ENCODE peak calls at places on chromosomes 16 and 17, in six cellular contexts. W is mucosa of descending colon; I is astrocyte of the spinal cord; P is astrocyte of the cerebellum; H is effector memory CD4-positive, alpha-beta T cell; D is heart right ventricle. R is an unnamed sample.

GRCh38 chr17:40526668-40527067 is 25.2 kb upstream of the TNS4 start:
- DNase-seq in P (no peak), H (no peak), W (no peak), D (peak), I (no peak), R (no peak)

GRCh38 chr16:8569650-8570338 is 20.5 kb downstream of the TMEM114 start:
- DNase-seq in W (no peak), I (no peak), P (no peak), D (no peak), H (no peak), R (no peak)

GRCh38 chr17:42403150-42403549 is 14.9 kb upstream of the STAT3 start:
- DNase-seq in H (no peak), P (no peak), W (peak), D (no peak), I (no peak), R (peak)

GRCh38 chr17:41308251-41308917 is 725 bp downstream of the KRTAP16-1 start:
- DNase-seq in P (no peak), D (peak), H (peak), W (peak), I (no peak), R (peak)

GRCh38 chr17:61200349-61200735 is 199.3 kb upstream of the TBX2 start:
- DNase-seq in W (no peak), H (no peak), P (no peak), I (no peak), D (no peak), R (no peak)

GRCh38 chr16:17917316-17918019 is 419.1 kb downstream of the NPIPA8 start:
- DNase-seq in P (no peak), I (no peak), W (peak), D (no peak), H (no peak), R (no peak)

GRCh38 chr17:4800462-4801185 is 1.5 kb downstream of the C17orf114 start:
- DNase-seq in W (no peak), I (no peak), H (no peak), P (no peak), D (no peak), R (no peak)

GRCh38 chr17:74190154-74190553 is 13.3 kb upstream of the RPL38 start:
- DNase-seq in H (no peak), W (no peak), P (peak), D (no peak), I (peak), R (peak)

GRCh38 chr17:81050645-81051625 is 16.0 kb downstream of the BAIAP2 start:
- DNase-seq in W (no peak), D (no peak), I (no peak), P (no peak), H (no peak), R (no peak)

GRCh38 chr17:63941162-63941561 is 9.0 kb upstream of the CD79B start:
- DNase-seq in I (no peak), P (no peak), W (no peak), D (no peak), H (no peak), R (no peak)

GRCh38 chr16:19588661-19589060 is 33.2 kb downstream of the VPS35L start:
- DNase-seq in W (no peak), H (no peak), D (no peak), I (no peak), P (no peak), R (no peak)

GRCh38 chr16:87956169-87956770 is 5.0 kb downstream of the BANP start:
- DNase-seq in W (peak), I (peak), D (peak), H (peak), P (no peak), R (peak)

GRCh38 chr16:85615852-85616607 is 2.9 kb downstream of the GSE1 start:
- DNase-seq in I (peak), P (peak), H (peak), D (peak), W (peak), R (peak)

GRCh38 chr17:18026408-18026776 is 12.6 kb downstream of the ATPAF2 start:
- DNase-seq in H (no peak), W (no peak), P (peak), D (peak), I (peak), R (peak)

GRCh38 chr17:35170968-35171771 is 23.0 kb downstream of the SLC35G3 start:
- DNase-seq in D (no peak), W (no peak), I (peak), H (no peak), P (no peak), R (no peak)

GRCh38 chr16:47052666-47053640 is 79.5 kb upstream of the DNAJA2 start:
- DNase-seq in H (no peak), W (no peak), P (no peak), I (no peak), D (no peak), R (no peak)

GRCh38 chr17:40432864-40433528 is 10.3 kb upstream of the IGFBP4 start:
- DNase-seq in I (peak), H (no peak), W (peak), D (peak), P (no peak), R (no peak)

GRCh38 chr17:35930211-35931065 is at the start of gene RDM1:
- DNase-seq in I (peak), P (no peak), D (peak), W (peak), H (peak), R (peak)

GRCh38 chr17:2624292-2624731 is 30.9 kb downstream of the PAFAH1B1 start:
- DNase-seq in H (no peak), D (no peak), P (no peak), I (no peak), W (no peak), R (no peak)

GRCh38 chr16:75011634-75012307 is 12.9 kb downstream of the ZNRF1 start:
- DNase-seq in H (peak), W (no peak), I (peak), P (peak), D (peak), R (no peak)

GRCh38 chr17:48100591-48101011 is 677 bp downstream of the CBX1 start:
- DNase-seq in P (no peak), W (peak), H (no peak), D (peak), I (peak), R (no peak)

GRCh38 chr16:86661715-86662114 is 83.4 kb downstream of the FOXL1 start:
- DNase-seq in H (no peak), W (no peak), D (no peak), P (no peak), I (peak), R (no peak)

GRCh38 chr17:17535957-17536356 is 39.8 kb upstream of the RASD1 start:
- DNase-seq in H (no peak), W (peak), P (peak), I (peak), D (peak), R (no peak)

GRCh38 chr17:77436058-77436442 is 295.3 kb downstream of the SEC14L1 start:
- DNase-seq in D (peak), H (no peak), W (no peak), P (no peak), I (no peak), R (no peak)

GRCh38 chr17:34706029-34706428 is 126.6 kb downstream of the TMEM132E start:
- DNase-seq in W (peak), P (no peak), I (peak), D (no peak), H (no peak), R (peak)

GRCh38 chr17:57284984-57285646 is 28.8 kb downstream of the MSI2 start:
- DNase-seq in I (no peak), D (no peak), P (peak), W (peak), H (peak), R (peak)

GRCh38 chr17:40480501-40481003 is 20.9 kb downstream of the TNS4 start:
- DNase-seq in P (no peak), I (no peak), H (peak), D (no peak), W (peak), R (peak)

GRCh38 chr17:44076716-44077594 is 6.4 kb downstream of the G6PC3 start:
- DNase-seq in D (no peak), W (no peak), I (no peak), P (no peak), H (no peak), R (no peak)

GRCh38 chr17:73785466-73785865 is 141.2 kb upstream of the SDK2 start:
- DNase-seq in H (no peak), I (no peak), P (no peak), W (no peak), D (no peak), R (no peak)

GRCh38 chr17:65684631-65685030 is 123.2 kb upstream of the AXIN2 start:
- DNase-seq in H (no peak), W (no peak), D (no peak), P (no peak), I (no peak), R (no peak)

GRCh38 chr17:3532106-3532858 is 25.3 kb downstream of the TRPV3 start:
- DNase-seq in W (no peak), D (no peak), P (no peak), I (no peak), H (no peak), R (no peak)

GRCh38 chr17:76492989-76493501 is 8.2 kb downstream of the RHBDF2 start:
- DNase-seq in I (peak), P (peak), H (no peak), D (peak), W (peak), R (no peak)

GRCh38 chr17:57448288-57449283 is 192.3 kb downstream of the MSI2 start:
- DNase-seq in W (no peak), P (no peak), H (no peak), I (no peak), D (no peak), R (no peak)

GRCh38 chr16:10612649-10613179 is 32.3 kb upstream of the EMP2 start:
- DNase-seq in H (no peak), I (no peak), P (no peak), W (no peak), D (no peak), R (no peak)

GRCh38 chr16:84649511-84649861 is 1.2 kb downstream of the KLHL36 start:
- DNase-seq in I (no peak), P (no peak), D (no peak), W (no peak), H (no peak), R (no peak)

GRCh38 chr17:58320570-58321323 is 7.8 kb downstream of the TSPOAP1 start:
- DNase-seq in W (no peak), P (no peak), H (no peak), D (no peak), I (no peak), R (no peak)

GRCh38 chr17:29140631-29141483 is 39.3 kb downstream of the MYO18A start:
- DNase-seq in D (peak), I (no peak), W (no peak), P (no peak), H (peak), R (peak)

GRCh38 chr16:78437352-78437968 is 338.0 kb downstream of the WWOX start:
- DNase-seq in D (peak), H (no peak), I (peak), W (peak), P (no peak), R (no peak)

GRCh38 chr16:2007081-2007836 is 2.4 kb downstream of the ZNF598 start:
- DNase-seq in I (no peak), W (no peak), H (no peak), D (no peak), P (no peak), R (no peak)
- H3K4me3 ChIP-seq in I (peak), W (no peak), H (no peak), D (no peak), P (peak), R (peak)

GRCh38 chr16:57868913-57869520 is 66.7 kb upstream of the KIFC3 start:
- DNase-seq in H (no peak), P (no peak), I (no peak), W (no peak), D (no peak), R (no peak)

GRCh38 chr16:57863434-57864160 is 61.3 kb upstream of the KIFC3 start:
- DNase-seq in W (peak), P (peak), D (peak), H (no peak), I (peak), R (no peak)

GRCh38 chr16:57865746-57866528 is 63.6 kb upstream of the KIFC3 start:
- DNase-seq in I (no peak), H (no peak), D (no peak), W (no peak), P (no peak), R (no peak)

GRCh38 chr16:57867000-57867561 is 64.8 kb upstream of the KIFC3 start:
- DNase-seq in H (no peak), W (no peak), I (no peak), D (no peak), P (no peak), R (no peak)

GRCh38 chr16:57866529-57866918 is 64.2 kb upstream of the KIFC3 start:
- DNase-seq in H (no peak), I (no peak), D (no peak), W (no peak), P (no peak), R (no peak)
- H3K4me3 ChIP-seq in H (no peak), I (no peak), D (no peak), W (no peak), P (no peak), R (no peak)

GRCh38 chr16:71401988-71402387 is 39.9 kb downstream of the TLE7 start:
- DNase-seq in P (no peak), D (no peak), W (no peak), H (no peak), I (no peak), R (no peak)

GRCh38 chr16:71406724-71407123 is 35.1 kb downstream of the TLE7 start:
- DNase-seq in W (no peak), P (no peak), I (no peak), H (no peak), D (no peak), R (no peak)

GRCh38 chr16:71402674-71403073 is 39.2 kb downstream of the TLE7 start:
- DNase-seq in I (no peak), P (no peak), H (no peak), D (no peak), W (no peak), R (no peak)

GRCh38 chr16:71406316-71406715 is 35.5 kb downstream of the TLE7 start:
- DNase-seq in P (no peak), W (no peak), D (no peak), H (no peak), I (no peak), R (no peak)

DNA sequence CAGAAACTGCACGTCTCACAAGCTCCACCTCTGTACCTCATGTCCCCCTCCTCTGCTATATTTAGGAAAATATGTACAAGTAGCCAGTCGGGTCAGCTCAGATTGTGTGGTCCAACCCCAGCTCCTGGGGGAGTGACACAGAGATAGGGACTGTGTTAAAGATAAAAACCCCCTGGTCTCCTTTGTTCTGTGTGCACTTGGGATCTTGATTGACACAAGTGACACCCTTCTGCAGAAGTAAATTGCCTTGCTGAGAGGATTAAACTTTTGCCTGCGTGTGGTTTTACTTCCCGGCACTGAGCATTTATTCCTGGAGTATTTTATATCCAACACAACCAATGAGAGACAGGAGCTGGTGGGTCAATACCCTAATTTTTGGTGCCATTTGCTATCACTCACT is 37.5 kb downstream of the TLE7 start:
- DNase-seq in I (no peak), D (no peak), W (no peak), P (no peak), H (no peak), R (no peak)
- H3K4me3 ChIP-seq in I (no peak), D (no peak), W (no peak), P (no peak), H (no peak), R (no peak)

GRCh38 chr16:27112093-27112811 is 45.5 kb downstream of the C16orf82 start:
- DNase-seq in I (no peak), W (no peak), H (no peak), P (no peak), D (no peak), R (no peak)
- H3K4me3 ChIP-seq in I (no peak), W (no peak), H (no peak), P (no peak), D (no peak), R (no peak)

GRCh38 chr16:89170346-89171215 is 967 bp upstream of the CDH15 start:
- DNase-seq in W (peak), I (no peak), P (no peak), D (no peak), H (no peak), R (no peak)
- H3K4me3 ChIP-seq in W (no peak), I (no peak), P (peak), D (peak), H (peak), R (peak)

R was measured in Jurkat, Clone E6-1.